ENCODE peak calls at places on chromosomes 2 and 18, in four cellular contexts. One of them, this sample, is unnamed.

GRCh38 chr2:122734756-122735155 is 979.3 kb downstream of the TSN start:
- DNase-seq in pancreas: no peak
- DNase-seq in Peyer's patch: no peak
- DNase-seq in psoas muscle: no peak
- DNase-seq in this sample: no peak

GRCh38 chr18:10798727-10799435 is 273.1 kb downstream of the NAPG start:
- DNase-seq in pancreas: no peak
- DNase-seq in Peyer's patch: no peak
- DNase-seq in psoas muscle: no peak
- DNase-seq in this sample: no peak

GRCh38 chr2:127355407-127356008 is 32.3 kb downstream of the MAP3K2 start:
- DNase-seq in pancreas: no peak
- DNase-seq in Peyer's patch: no peak
- DNase-seq in psoas muscle: no peak
- DNase-seq in this sample: no peak

GRCh38 chr2:68833162-68833561 is 38.0 kb downstream of the BMP10 start:
- DNase-seq in pancreas: no peak
- DNase-seq in Peyer's patch: no peak
- DNase-seq in psoas muscle: no peak
- DNase-seq in this sample: no peak

GRCh38 chr2:225027061-225027762 is 15.1 kb downstream of the DOCK10 start:
- DNase-seq in pancreas: no peak
- DNase-seq in Peyer's patch: no peak
- DNase-seq in psoas muscle: no peak
- DNase-seq in this sample: no peak

GRCh38 chr2:30335981-30336538 is 104.7 kb downstream of the LBH start:
- DNase-seq in pancreas: no peak
- DNase-seq in Peyer's patch: no peak
- DNase-seq in psoas muscle: no peak
- DNase-seq in this sample: no peak

GRCh38 chr2:238107525-238108422 is 7.6 kb downstream of the ESPNL start:
- DNase-seq in pancreas: peak; percentile 54
- DNase-seq in Peyer's patch: no peak
- DNase-seq in psoas muscle: peak; percentile 36
- DNase-seq in this sample: no peak

GRCh38 chr18:25786778-25787177 is 303.6 kb downstream of the SS18 start:
- DNase-seq in pancreas: no peak
- DNase-seq in Peyer's patch: no peak
- DNase-seq in psoas muscle: no peak
- DNase-seq in this sample: no peak

GRCh38 chr2:19033240-19033639 is 325.2 kb downstream of the OSR1 start:
- DNase-seq in pancreas: no peak
- DNase-seq in Peyer's patch: no peak
- DNase-seq in psoas muscle: no peak
- DNase-seq in this sample: no peak

GRCh38 chr2:168678153-168678853 is 124.1 kb upstream of the NOSTRIN start:
- DNase-seq in pancreas: no peak
- DNase-seq in Peyer's patch: peak; percentile 58
- DNase-seq in psoas muscle: no peak
- DNase-seq in this sample: no peak

GRCh38 chr2:239258248-239258647 is 142.6 kb downstream of the HDAC4 start:
- DNase-seq in pancreas: no peak
- DNase-seq in Peyer's patch: no peak
- DNase-seq in psoas muscle: peak; percentile 9
- DNase-seq in this sample: peak; percentile 19

GRCh38 chr2:98985905-98986666 is 50.1 kb upstream of the CRACDL start:
- DNase-seq in pancreas: no peak
- DNase-seq in Peyer's patch: no peak
- DNase-seq in psoas muscle: no peak
- DNase-seq in this sample: no peak

GRCh38 chr2:112636605-112637288 is 9.0 kb upstream of the SLC20A1 start:
- DNase-seq in pancreas: no peak
- DNase-seq in Peyer's patch: no peak
- DNase-seq in psoas muscle: no peak
- DNase-seq in this sample: no peak

GRCh38 chr2:45343618-45344017 is 267.4 kb downstream of the SRBD1 start:
- DNase-seq in pancreas: no peak
- DNase-seq in Peyer's patch: no peak
- DNase-seq in psoas muscle: no peak
- DNase-seq in this sample: peak; percentile 49

GRCh38 chr18:2515908-2516625 is 55.2 kb downstream of the METTL4 start:
- DNase-seq in pancreas: no peak
- DNase-seq in Peyer's patch: no peak
- DNase-seq in psoas muscle: no peak
- DNase-seq in this sample: no peak

GRCh38 chr2:143768991-143769390 is 639.8 kb downstream of the ARHGAP15 start:
- DNase-seq in pancreas: no peak
- DNase-seq in Peyer's patch: no peak
- DNase-seq in psoas muscle: no peak
- DNase-seq in this sample: no peak

GRCh38 chr2:63581266-63581961 is 6.9 kb downstream of the WDPCP start:
- DNase-seq in pancreas: no peak
- DNase-seq in Peyer's patch: no peak
- DNase-seq in psoas muscle: no peak
- DNase-seq in this sample: peak; percentile 72

GRCh38 chr2:20570249-20570648 is 80.6 kb downstream of the HS1BP3 start:
- DNase-seq in pancreas: peak; percentile 30
- DNase-seq in Peyer's patch: peak; percentile 39
- DNase-seq in psoas muscle: no peak
- DNase-seq in this sample: no peak

GRCh38 chr2:100252811-100253698 is 69.2 kb downstream of the LONRF2 start:
- DNase-seq in pancreas: no peak
- DNase-seq in Peyer's patch: no peak
- DNase-seq in psoas muscle: no peak
- DNase-seq in this sample: no peak

GRCh38 chr2:26900831-26901321 is 52.9 kb downstream of the DPYSL5 start:
- DNase-seq in pancreas: no peak
- DNase-seq in Peyer's patch: no peak
- DNase-seq in psoas muscle: no peak
- DNase-seq in this sample: no peak

GRCh38 chr2:155633887-155634570 is 698.5 kb downstream of the NR4A2 start:
- DNase-seq in pancreas: no peak
- DNase-seq in Peyer's patch: no peak
- DNase-seq in psoas muscle: no peak
- DNase-seq in this sample: no peak

GRCh38 chr2:127874378-127875271 is 11.1 kb downstream of the AMMECR1L start:
- DNase-seq in pancreas: no peak
- DNase-seq in Peyer's patch: no peak
- DNase-seq in psoas muscle: no peak
- DNase-seq in this sample: no peak

GRCh38 chr2:234448506-234449169 is 48.2 kb downstream of the ARL4C start:
- DNase-seq in pancreas: no peak
- DNase-seq in Peyer's patch: no peak
- DNase-seq in psoas muscle: no peak
- DNase-seq in this sample: no peak

GRCh38 chr2:19971691-19972090 is 18.2 kb downstream of the WDR35 start:
- DNase-seq in pancreas: no peak
- DNase-seq in Peyer's patch: no peak
- DNase-seq in psoas muscle: no peak
- DNase-seq in this sample: no peak

GRCh38 chr18:52813637-52814416 is 473.8 kb downstream of the DCC start:
- DNase-seq in pancreas: no peak
- DNase-seq in Peyer's patch: no peak
- DNase-seq in psoas muscle: no peak
- DNase-seq in this sample: no peak

GRCh38 chr2:20632446-20632990 is 18.4 kb downstream of the HS1BP3 start:
- DNase-seq in pancreas: no peak
- DNase-seq in Peyer's patch: no peak
- DNase-seq in psoas muscle: peak; percentile 25
- DNase-seq in this sample: no peak

GRCh38 chr18:13582283-13582682 is 144.1 kb downstream of the FAM210A start:
- DNase-seq in pancreas: no peak
- DNase-seq in Peyer's patch: no peak
- DNase-seq in psoas muscle: no peak
- DNase-seq in this sample: no peak

GRCh38 chr18:50465211-50466153 is 90.6 kb downstream of the SKA1 start:
- DNase-seq in pancreas: no peak
- DNase-seq in Peyer's patch: no peak
- DNase-seq in psoas muscle: no peak
- DNase-seq in this sample: no peak

GRCh38 chr2:23901966-23902942 is 24.7 kb downstream of the ATAD2B start:
- DNase-seq in pancreas: no peak
- DNase-seq in Peyer's patch: no peak
- DNase-seq in psoas muscle: no peak
- DNase-seq in this sample: no peak

GRCh38 chr18:39380823-39381222 is 1815.2 kb upstream of the CELF4 start:
- DNase-seq in pancreas: no peak
- DNase-seq in Peyer's patch: no peak
- DNase-seq in psoas muscle: no peak
- DNase-seq in this sample: no peak

GRCh38 chr18:74146756-74147155 is 878 bp downstream of the FBXO15 start:
- DNase-seq in pancreas: no peak
- DNase-seq in Peyer's patch: no peak
- DNase-seq in psoas muscle: no peak
- DNase-seq in this sample: no peak
- H3K27ac ChIP-seq in pancreas: no peak overlapping the region
- H3K27ac ChIP-seq in Peyer's patch: no peak overlapping the region
- H3K27ac ChIP-seq in psoas muscle: no peak overlapping the region
- H3K27ac ChIP-seq in this sample: no peak overlapping the region

DNA sequence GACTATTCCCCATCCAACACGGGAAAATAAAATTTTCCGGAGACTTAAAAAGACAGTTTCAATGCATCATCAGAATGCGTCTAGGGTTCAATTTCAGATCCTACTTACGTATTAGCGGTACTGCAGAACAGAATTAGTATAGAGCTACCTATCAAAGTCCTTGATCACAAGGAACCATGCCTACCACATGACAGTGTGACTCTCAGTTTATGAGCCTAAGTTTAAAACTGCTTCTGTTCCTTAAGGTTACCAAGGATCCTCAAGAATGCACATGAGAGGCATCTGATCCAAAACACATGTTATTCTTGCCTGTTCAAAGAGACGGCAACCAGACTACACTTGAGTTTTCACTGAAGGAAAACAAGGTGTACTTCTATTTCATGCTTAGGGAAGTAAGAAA is 369.7 kb downstream of the EPHA4 start:
- DNase-seq in pancreas: no peak
- DNase-seq in Peyer's patch: no peak
- DNase-seq in psoas muscle: no peak
- DNase-seq in this sample: no peak
- H3K4me3 ChIP-seq in pancreas: no peak overlapping the region
- H3K4me3 ChIP-seq in Peyer's patch: no peak overlapping the region
- H3K4me3 ChIP-seq in psoas muscle: no peak overlapping the region
- H3K4me3 ChIP-seq in this sample: no peak overlapping the region

GRCh38 chr18:74604366-74604765 is 6.7 kb downstream of the ZNF407 start:
- DNase-seq in pancreas: no peak
- DNase-seq in Peyer's patch: no peak
- DNase-seq in psoas muscle: no peak
- DNase-seq in this sample: no peak
- H3K27ac ChIP-seq in pancreas: no peak overlapping the region
- H3K27ac ChIP-seq in Peyer's patch: no peak overlapping the region
- H3K27ac ChIP-seq in psoas muscle: no peak overlapping the region
- H3K27ac ChIP-seq in this sample: no peak overlapping the region

GRCh38 chr2:233358864-233359386 is 4.6 kb downstream of the DGKD start:
- DNase-seq in pancreas: no peak
- DNase-seq in Peyer's patch: no peak
- DNase-seq in psoas muscle: no peak
- DNase-seq in this sample: no peak
- H3K4me3 ChIP-seq in pancreas: no peak overlapping the region
- H3K4me3 ChIP-seq in Peyer's patch: no peak overlapping the region
- H3K4me3 ChIP-seq in psoas muscle: no peak overlapping the region
- H3K4me3 ChIP-seq in this sample: no peak overlapping the region

DNA sequence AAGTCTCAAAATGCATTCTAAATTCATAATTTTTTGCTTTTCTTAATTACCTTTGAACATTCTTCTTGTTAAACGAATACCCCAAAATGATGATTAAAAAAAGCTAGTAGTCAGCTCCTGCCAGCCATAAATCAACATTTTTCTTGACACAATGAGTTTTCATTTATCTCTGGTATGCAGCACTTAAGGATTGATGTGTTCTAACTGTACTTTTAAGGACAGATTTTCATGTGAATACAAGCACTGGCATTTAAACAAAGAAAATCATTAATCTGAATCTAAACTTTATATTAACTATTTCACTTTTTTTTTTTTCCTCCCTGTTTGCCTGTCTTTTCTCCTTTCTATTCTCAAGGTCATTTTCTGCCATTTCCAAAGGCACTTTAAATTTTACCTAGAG is 976.8 kb downstream of the TMEM182 start:
- DNase-seq in pancreas: no peak
- DNase-seq in Peyer's patch: no peak
- DNase-seq in psoas muscle: no peak
- DNase-seq in this sample: no peak
- H3K27ac ChIP-seq in pancreas: no peak overlapping the region
- H3K27ac ChIP-seq in Peyer's patch: no peak overlapping the region
- H3K27ac ChIP-seq in psoas muscle: no peak overlapping the region
- H3K27ac ChIP-seq in this sample: no peak overlapping the region

DNA sequence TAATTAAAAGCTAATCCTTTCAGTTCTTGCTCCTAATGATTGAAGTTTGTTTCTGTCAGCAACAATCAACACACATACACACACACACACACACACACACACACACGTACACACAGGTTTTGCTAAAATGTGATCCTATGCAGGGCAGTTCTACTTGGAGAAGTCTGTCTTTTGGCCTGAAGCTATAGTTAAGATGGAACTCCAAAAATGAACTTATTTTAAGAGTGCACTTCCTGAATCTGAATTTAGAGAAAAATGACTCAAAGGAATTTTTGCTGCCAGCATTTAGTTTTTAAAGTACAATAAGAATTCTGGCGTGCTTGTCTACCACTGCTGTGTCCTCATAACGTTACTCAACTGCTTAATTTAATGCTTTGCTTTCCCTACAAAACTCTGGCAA is 6.6 kb downstream of the GALNT5 start:
- DNase-seq in pancreas: no peak
- DNase-seq in Peyer's patch: no peak
- DNase-seq in psoas muscle: no peak
- DNase-seq in this sample: no peak
- H3K4me3 ChIP-seq in pancreas: no peak overlapping the region
- H3K4me3 ChIP-seq in Peyer's patch: no peak overlapping the region
- H3K4me3 ChIP-seq in psoas muscle: no peak overlapping the region
- H3K4me3 ChIP-seq in this sample: no peak overlapping the region